ENCODE peak calls at places on chromosomes 7 and 10, in six cellular contexts. H, Q, E, Z, O and M are unnamed samples.

GRCh38 chr7:152459724-152460251 is 24.0 kb upstream of the KMT2C start:
- DNase-seq in H (no peak), Q (no peak), E (no peak), Z (no peak), O (peak; percentile 20), M (no peak)

GRCh38 chr10:117442521-117442920 is 67.3 kb upstream of the PDZD8 start:
- DNase-seq in H (no peak), Q (no peak), E (no peak), Z (no peak), O (no peak), M (no peak)

GRCh38 chr10:76113952-76114351 is 682.5 kb downstream of the LRMDA start:
- DNase-seq in H (no peak), Q (no peak), E (no peak), Z (no peak), O (peak; percentile 38), M (no peak)

GRCh38 chr10:16870331-16870730 is 53.1 kb upstream of the RSU1 start:
- DNase-seq in H (no peak), Q (no peak), E (no peak), Z (no peak), O (no peak), M (no peak)

GRCh38 chr7:1073211-1073977 is 14.5 kb upstream of the GPER1 start:
- DNase-seq in H (no peak), Q (no peak), E (no peak), Z (no peak), O (peak; percentile 70), M (no peak)

GRCh38 chr10:124394583-124394982 is 24.1 kb downstream of the OAT start:
- DNase-seq in H (no peak), Q (no peak), E (no peak), Z (no peak), O (no peak), M (no peak)

GRCh38 chr7:36408589-36408988 is 18.9 kb downstream of the ANLN start:
- DNase-seq in H (no peak), Q (no peak), E (no peak), Z (no peak), O (no peak), M (no peak)

GRCh38 chr10:75170215-75170614 is 40.4 kb upstream of the VDAC2 start:
- DNase-seq in H (no peak), Q (no peak), E (no peak), Z (no peak), O (no peak), M (no peak)

GRCh38 chr7:47587389-47587788 is 5.5 kb upstream of the TNS3 start:
- DNase-seq in H (no peak), Q (peak; percentile 71), E (no peak), Z (no peak), O (no peak), M (no peak)

GRCh38 chr7:46713868-46714596 is 793.0 kb upstream of the IGFBP3 start:
- DNase-seq in H (no peak), Q (no peak), E (no peak), Z (no peak), O (no peak), M (no peak)

GRCh38 chr7:66505531-66506451 is 122.9 kb upstream of the KCTD7 start:
- DNase-seq in H (no peak), Q (no peak), E (no peak), Z (no peak), O (no peak), M (no peak)

GRCh38 chr10:3532644-3533043 is 252.4 kb downstream of the KLF6 start:
- DNase-seq in H (no peak), Q (no peak), E (no peak), Z (peak; percentile 61), O (no peak), M (no peak)

GRCh38 chr7:149181136-149181790 is 14.1 kb upstream of the ZNF282 start:
- DNase-seq in H (no peak), Q (no peak), E (no peak), Z (no peak), O (no peak), M (no peak)

GRCh38 chr7:7799138-7799537 is 80.7 kb upstream of the RPA3 start:
- DNase-seq in H (no peak), Q (no peak), E (no peak), Z (no peak), O (no peak), M (no peak)

GRCh38 chr7:29878081-29878688 is 71.9 kb downstream of the WIPF3 start:
- DNase-seq in H (no peak), Q (no peak), E (peak; percentile 3), Z (no peak), O (no peak), M (no peak)

GRCh38 chr7:99083068-99083651 is 60.7 kb downstream of the SMURF1 start:
- DNase-seq in H (no peak), Q (no peak), E (no peak), Z (no peak), O (no peak), M (no peak)

GRCh38 chr7:137462074-137462715 is 118.7 kb upstream of the PTN start:
- DNase-seq in H (no peak), Q (no peak), E (no peak), Z (no peak), O (no peak), M (no peak)

GRCh38 chr10:120386196-120386595 is 70.8 kb upstream of the PLPP4 start:
- DNase-seq in H (no peak), Q (no peak), E (no peak), Z (no peak), O (no peak), M (no peak)

GRCh38 chr7:131843862-131844261 is 287.4 kb upstream of the PODXL start:
- DNase-seq in H (no peak), Q (no peak), E (no peak), Z (no peak), O (no peak), M (no peak)

GRCh38 chr10:52740913-52741675 is 31.5 kb downstream of the MBL2 start:
- DNase-seq in H (peak; percentile 83), Q (no peak), E (no peak), Z (no peak), O (peak; percentile 65), M (no peak)

GRCh38 chr10:106973301-106973700 is 191.2 kb downstream of the SORCS1 start:
- DNase-seq in H (no peak), Q (no peak), E (no peak), Z (no peak), O (peak; percentile 25), M (no peak)

GRCh38 chr7:46007194-46007593 is 86.1 kb upstream of the IGFBP3 start:
- DNase-seq in H (no peak), Q (no peak), E (no peak), Z (no peak), O (no peak), M (no peak)

GRCh38 chr10:79267449-79267848 is 79.8 kb upstream of the PPIF start:
- DNase-seq in H (no peak), Q (no peak), E (no peak), Z (no peak), O (no peak), M (no peak)
- TF ChIP-seq CTCF in H (no peak), Q (no peak), E (peak; percentile 25), Z (no peak), O (no peak), M (no peak)

DNA sequence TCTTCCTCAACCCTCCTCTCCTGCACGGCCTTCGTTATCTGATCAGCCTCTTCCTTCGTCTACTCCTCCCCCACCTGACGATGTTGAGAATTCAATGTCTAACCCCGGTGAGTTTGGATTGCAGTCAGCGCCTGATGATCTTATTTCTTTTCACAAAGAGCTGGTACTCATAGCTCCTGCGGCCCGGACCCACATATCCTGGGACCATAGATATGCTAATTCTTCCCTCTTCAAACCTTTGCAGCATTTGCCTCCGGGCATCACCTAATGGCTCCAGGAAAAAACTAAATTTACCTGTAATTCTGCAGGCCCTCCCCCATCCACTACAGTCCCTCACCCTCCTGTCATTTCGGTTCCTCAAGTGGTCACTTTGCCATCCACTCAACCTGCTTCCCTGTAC is 12.4 kb upstream of the DDC start:
- DNase-seq in H (no peak), Q (no peak), E (no peak), Z (no peak), O (no peak), M (no peak)
- TF ChIP-seq CTCF in H (no peak), Q (no peak), E (no peak), Z (no peak), O (no peak), M (no peak)

GRCh38 chr7:100588438-100588837 is 2.3 kb downstream of the FBXO24 start:
- DNase-seq in H (no peak), Q (no peak), E (no peak), Z (no peak), O (peak; percentile 41), M (no peak)
- TF ChIP-seq CTCF in H (peak; percentile 25), Q (peak; percentile 28), E (peak; percentile 39), Z (peak; percentile 40), O (peak; percentile 12), M (peak; percentile 26)

GRCh38 chr10:68897336-68897741 is 3.8 kb upstream of the DDX50 start:
- DNase-seq in H (peak; percentile 67), Q (no peak), E (peak; percentile 34), Z (peak; percentile 23), O (peak; percentile 84), M (no peak)
- TF ChIP-seq CTCF in H (no peak), Q (peak; percentile 45), E (peak; percentile 56), Z (peak; percentile 41), O (peak; percentile 76), M (peak; percentile 70)

DNA sequence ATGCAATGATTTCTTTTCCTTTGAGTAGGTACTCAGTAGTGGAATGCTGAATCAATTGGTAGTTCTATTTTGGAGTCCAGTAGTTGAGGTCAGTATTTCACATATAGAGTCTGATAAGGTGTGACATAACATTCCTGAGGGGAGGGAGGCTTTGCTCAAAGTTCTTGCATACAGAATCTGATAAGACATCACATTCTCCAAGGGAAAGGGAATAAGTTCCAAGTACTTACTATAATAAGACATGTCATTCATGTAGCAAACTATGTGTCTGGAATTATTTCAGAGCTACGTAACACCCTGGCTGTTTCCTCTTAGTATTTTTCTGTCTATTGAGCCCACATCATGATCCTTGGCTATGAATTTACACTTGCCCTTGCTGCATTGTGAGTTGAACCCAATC is 74.3 kb upstream of the POM121L12 start:
- DNase-seq in H (no peak), Q (no peak), E (no peak), Z (no peak), O (no peak), M (no peak)
- TF ChIP-seq CTCF in H (no peak), Q (no peak), E (no peak), Z (no peak), O (no peak), M (no peak)

DNA sequence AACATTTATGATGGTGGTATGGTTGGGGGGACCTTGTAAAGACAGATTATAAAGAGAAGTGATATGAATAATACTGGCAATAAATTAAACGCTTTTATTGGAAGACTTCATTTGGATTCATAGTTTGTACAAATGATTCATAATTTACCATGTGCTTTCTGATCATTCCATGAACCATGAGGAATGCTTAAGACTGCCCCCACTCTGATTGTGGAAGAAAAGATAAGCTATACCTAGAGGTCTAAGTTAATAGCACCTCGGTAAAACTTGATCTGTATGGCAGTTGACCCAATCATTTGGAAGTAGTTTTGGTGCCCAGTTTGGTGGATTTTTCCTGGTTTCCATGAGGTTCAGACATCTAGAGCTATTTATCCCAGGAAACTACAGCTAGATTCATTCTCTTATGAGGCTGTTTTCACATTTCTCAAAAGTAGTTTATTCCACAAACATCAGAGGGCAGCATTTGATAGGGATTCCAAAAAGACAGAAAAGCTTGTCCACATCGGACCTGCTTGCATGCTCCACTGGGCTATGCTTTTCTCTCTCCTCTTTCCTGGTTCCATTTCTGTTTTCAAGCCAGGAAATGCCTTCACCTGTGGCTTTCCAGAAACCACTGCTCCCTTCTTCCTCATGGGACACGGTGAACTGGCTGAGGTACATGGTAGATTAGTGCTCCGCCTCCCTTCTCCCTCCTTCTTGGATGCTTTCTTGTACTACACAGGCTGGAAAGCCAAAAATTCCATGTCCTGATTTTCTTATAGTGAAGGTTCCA is 29.2 kb downstream of the TFAM start:
- DNase-seq in H (no peak), Q (no peak), E (no peak), Z (peak; percentile 70), O (peak; percentile 18), M (no peak)
- TF ChIP-seq CTCF in H (no peak), Q (no peak), E (peak; percentile 56), Z (peak; percentile 39), O (peak; percentile 41), M (peak; percentile 38)